ENCODE peak calls at places on chromosome 14, in ten cellular contexts. One of them, this sample, is unnamed. For H3K4me1, the result is how much of the 10 kb centered on the place peaks cover.

GRCh38 chr14:92690171-92691011 is 58.0 kb downstream of the LGMN start:
- DNase-seq in adrenal gland: no peak
- DNase-seq in adipocyte: peak
- DNase-seq in suprapubic skin: no peak
- DNase-seq in heart right ventricle: no peak
- DNase-seq in neuronal stem cell: no peak
- DNase-seq in sigmoid colon: peak
- DNase-seq in PC-3: peak
- DNase-seq in GM23248: peak
- DNase-seq in mesendoderm: peak
- DNase-seq in this sample: peak

GRCh38 chr14:87152701-87153100 is 840.3 kb downstream of the GALC start:
- DNase-seq in adrenal gland: no peak
- DNase-seq in mesendoderm: peak
- DNase-seq in heart right ventricle: no peak
- DNase-seq in suprapubic skin: no peak
- DNase-seq in sigmoid colon: no peak
- DNase-seq in adipocyte: no peak
- DNase-seq in neuronal stem cell: no peak
- DNase-seq in PC-3: no peak
- DNase-seq in GM23248: no peak
- DNase-seq in this sample: peak

GRCh38 chr14:93986972-93987371 is 10.1 kb upstream of the CCDC197 start:
- DNase-seq in PC-3: no peak
- DNase-seq in heart right ventricle: peak
- DNase-seq in suprapubic skin: no peak
- DNase-seq in mesendoderm: no peak
- DNase-seq in sigmoid colon: no peak
- DNase-seq in neuronal stem cell: no peak
- DNase-seq in adipocyte: no peak
- DNase-seq in adrenal gland: no peak
- DNase-seq in GM23248: no peak
- DNase-seq in this sample: no peak

GRCh38 chr14:88983755-88984154 is 159.3 kb downstream of the TTC8 start:
- DNase-seq in adipocyte: peak
- DNase-seq in sigmoid colon: no peak
- DNase-seq in suprapubic skin: no peak
- DNase-seq in heart right ventricle: no peak
- DNase-seq in GM23248: peak
- DNase-seq in mesendoderm: peak
- DNase-seq in neuronal stem cell: no peak
- DNase-seq in PC-3: peak
- DNase-seq in adrenal gland: peak
- DNase-seq in this sample: no peak

GRCh38 chr14:89212386-89213235 is 204.4 kb downstream of the FOXN3 start:
- DNase-seq in suprapubic skin: no peak
- DNase-seq in PC-3: no peak
- DNase-seq in neuronal stem cell: no peak
- DNase-seq in GM23248: no peak
- DNase-seq in adipocyte: no peak
- DNase-seq in heart right ventricle: no peak
- DNase-seq in adrenal gland: no peak
- DNase-seq in mesendoderm: no peak
- DNase-seq in sigmoid colon: no peak
- DNase-seq in this sample: no peak

GRCh38 chr14:81927069-81927468 is 393.4 kb upstream of the SEL1L start:
- DNase-seq in heart right ventricle: no peak
- DNase-seq in adipocyte: no peak
- DNase-seq in neuronal stem cell: no peak
- DNase-seq in mesendoderm: peak
- DNase-seq in adrenal gland: no peak
- DNase-seq in suprapubic skin: no peak
- DNase-seq in GM23248: no peak
- DNase-seq in sigmoid colon: no peak
- DNase-seq in PC-3: no peak
- DNase-seq in this sample: no peak

GRCh38 chr14:80955434-80955939 is at the start of gene TSHR:
- DNase-seq in mesendoderm: peak
- DNase-seq in sigmoid colon: no peak
- DNase-seq in PC-3: no peak
- DNase-seq in GM23248: no peak
- DNase-seq in suprapubic skin: peak
- DNase-seq in neuronal stem cell: peak
- DNase-seq in adrenal gland: peak
- DNase-seq in adipocyte: no peak
- DNase-seq in heart right ventricle: no peak
- DNase-seq in this sample: peak

GRCh38 chr14:104458845-104459244 is 120.7 kb upstream of the C14orf180 start:
- DNase-seq in adrenal gland: no peak
- DNase-seq in mesendoderm: no peak
- DNase-seq in heart right ventricle: no peak
- DNase-seq in adipocyte: no peak
- DNase-seq in PC-3: no peak
- DNase-seq in neuronal stem cell: no peak
- DNase-seq in suprapubic skin: no peak
- DNase-seq in sigmoid colon: no peak
- DNase-seq in GM23248: no peak
- DNase-seq in this sample: no peak

GRCh38 chr14:24310387-24310665 is 386 bp downstream of the LTB4R2 start:
- DNase-seq in PC-3: no peak
- DNase-seq in mesendoderm: no peak
- DNase-seq in GM23248: no peak
- DNase-seq in adipocyte: no peak
- DNase-seq in adrenal gland: no peak
- DNase-seq in heart right ventricle: no peak
- DNase-seq in neuronal stem cell: no peak
- DNase-seq in suprapubic skin: no peak
- DNase-seq in sigmoid colon: no peak
- DNase-seq in this sample: no peak

GRCh38 chr14:38047518-38047917 is 160.2 kb upstream of the SSTR1 start:
- DNase-seq in heart right ventricle: no peak
- DNase-seq in suprapubic skin: no peak
- DNase-seq in neuronal stem cell: no peak
- DNase-seq in adrenal gland: no peak
- DNase-seq in mesendoderm: no peak
- DNase-seq in adipocyte: no peak
- DNase-seq in sigmoid colon: no peak
- DNase-seq in PC-3: no peak
- DNase-seq in GM23248: no peak
- DNase-seq in this sample: no peak

GRCh38 chr14:69880051-69880487 is 853 bp downstream of the SMOC1 start:
- DNase-seq in adrenal gland: no peak
- DNase-seq in heart right ventricle: no peak
- DNase-seq in suprapubic skin: no peak
- DNase-seq in GM23248: peak
- DNase-seq in mesendoderm: peak
- DNase-seq in sigmoid colon: no peak
- DNase-seq in adipocyte: no peak
- DNase-seq in neuronal stem cell: no peak
- DNase-seq in PC-3: no peak
- DNase-seq in this sample: no peak

GRCh38 chr14:54220122-54220691 is 176.6 kb upstream of the CDKN3 start:
- DNase-seq in heart right ventricle: peak
- DNase-seq in suprapubic skin: no peak
- DNase-seq in neuronal stem cell: no peak
- DNase-seq in adipocyte: no peak
- DNase-seq in mesendoderm: peak
- DNase-seq in sigmoid colon: no peak
- DNase-seq in GM23248: peak
- DNase-seq in PC-3: no peak
- DNase-seq in adrenal gland: no peak
- DNase-seq in this sample: no peak

GRCh38 chr14:31829256-31829923 is 247.7 kb upstream of the ARHGAP5 start:
- DNase-seq in adipocyte: peak
- DNase-seq in mesendoderm: peak
- DNase-seq in PC-3: peak
- DNase-seq in adrenal gland: no peak
- DNase-seq in heart right ventricle: no peak
- DNase-seq in sigmoid colon: no peak
- DNase-seq in suprapubic skin: no peak
- DNase-seq in GM23248: peak
- DNase-seq in neuronal stem cell: no peak
- DNase-seq in this sample: no peak

GRCh38 chr14:36852853-36853634 is 191.4 kb downstream of the PAX9 start:
- DNase-seq in GM23248: peak
- DNase-seq in PC-3: no peak
- DNase-seq in neuronal stem cell: no peak
- DNase-seq in mesendoderm: no peak
- DNase-seq in heart right ventricle: peak
- DNase-seq in suprapubic skin: no peak
- DNase-seq in sigmoid colon: peak
- DNase-seq in adipocyte: peak
- DNase-seq in adrenal gland: peak
- DNase-seq in this sample: no peak

GRCh38 chr14:53539489-53540126 is 386.5 kb upstream of the DDHD1 start:
- DNase-seq in suprapubic skin: peak
- DNase-seq in adipocyte: peak
- DNase-seq in GM23248: peak
- DNase-seq in sigmoid colon: peak
- DNase-seq in mesendoderm: peak
- DNase-seq in neuronal stem cell: peak
- DNase-seq in adrenal gland: peak
- DNase-seq in PC-3: peak
- DNase-seq in heart right ventricle: peak
- DNase-seq in this sample: peak

GRCh38 chr14:68547305-68548193 is 245.3 kb downstream of the ZFP36L1 start:
- DNase-seq in adipocyte: peak
- DNase-seq in heart right ventricle: no peak
- DNase-seq in sigmoid colon: peak
- DNase-seq in adrenal gland: peak
- DNase-seq in GM23248: peak
- DNase-seq in neuronal stem cell: no peak
- DNase-seq in PC-3: peak
- DNase-seq in suprapubic skin: no peak
- DNase-seq in mesendoderm: peak
- DNase-seq in this sample: no peak

GRCh38 chr14:60647081-60647836 is 2.0 kb downstream of the SIX1 start:
- DNase-seq in suprapubic skin: no peak
- DNase-seq in heart right ventricle: no peak
- DNase-seq in adrenal gland: no peak
- DNase-seq in neuronal stem cell: peak
- DNase-seq in mesendoderm: peak
- DNase-seq in GM23248: peak
- DNase-seq in sigmoid colon: no peak
- DNase-seq in PC-3: peak
- DNase-seq in adipocyte: peak
- DNase-seq in this sample: no peak

GRCh38 chr14:54597795-54598443 is 31.0 kb downstream of the SAMD4A start:
- DNase-seq in PC-3: peak
- DNase-seq in sigmoid colon: no peak
- DNase-seq in mesendoderm: peak
- DNase-seq in adrenal gland: no peak
- DNase-seq in GM23248: peak
- DNase-seq in neuronal stem cell: no peak
- DNase-seq in adipocyte: peak
- DNase-seq in suprapubic skin: no peak
- DNase-seq in heart right ventricle: no peak
- DNase-seq in this sample: no peak

DNA sequence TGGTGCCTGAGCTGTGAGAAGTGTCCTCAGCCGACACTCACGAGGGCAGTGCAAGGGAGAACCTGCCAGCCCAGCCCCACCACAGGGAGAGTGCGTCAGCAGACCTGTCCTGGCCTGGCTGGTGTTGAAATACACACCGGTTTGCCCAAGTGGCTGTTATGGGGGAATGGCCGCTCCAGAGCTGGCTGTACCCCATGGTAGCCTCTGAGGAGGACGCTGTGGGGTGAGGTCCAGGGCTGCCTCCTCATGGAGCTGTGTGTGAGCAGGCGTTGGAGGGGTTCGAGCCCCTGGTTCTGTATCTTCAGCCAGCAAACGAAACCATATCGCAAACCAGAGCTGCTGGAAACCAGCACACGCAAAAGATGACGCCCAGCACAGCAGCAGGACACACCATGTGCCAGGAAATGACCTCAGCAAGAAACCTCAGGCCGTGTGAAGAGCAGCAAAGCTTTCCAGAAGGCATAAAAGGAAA is 9.3 kb downstream of the ANKRD9 start:
- DNase-seq in GM23248: peak
- DNase-seq in PC-3: no peak
- DNase-seq in neuronal stem cell: no peak
- DNase-seq in mesendoderm: no peak
- DNase-seq in adipocyte: no peak
- DNase-seq in suprapubic skin: no peak
- DNase-seq in heart right ventricle: peak
- DNase-seq in adrenal gland: peak
- DNase-seq in sigmoid colon: peak
- DNase-seq in this sample: no peak
- H3K4me1 ChIP-seq in GM23248: under half
- H3K4me1 ChIP-seq in PC-3: under half
- H3K4me1 ChIP-seq in neuronal stem cell: under half
- H3K4me1 ChIP-seq in mesendoderm: under half
- H3K4me1 ChIP-seq in adipocyte: under half
- H3K4me1 ChIP-seq in suprapubic skin: under half
- H3K4me1 ChIP-seq in heart right ventricle: under half
- H3K4me1 ChIP-seq in adrenal gland: under half
- H3K4me1 ChIP-seq in sigmoid colon: under half
- H3K4me1 ChIP-seq in this sample: under half

GRCh38 chr14:65297744-65298143 is 114.8 kb upstream of the FUT8 start:
- DNase-seq in adrenal gland: no peak
- DNase-seq in sigmoid colon: no peak
- DNase-seq in adipocyte: no peak
- DNase-seq in GM23248: no peak
- DNase-seq in heart right ventricle: no peak
- DNase-seq in suprapubic skin: no peak
- DNase-seq in PC-3: peak
- DNase-seq in neuronal stem cell: no peak
- DNase-seq in mesendoderm: no peak
- DNase-seq in this sample: no peak
- H3K4me1 ChIP-seq in adrenal gland: under half
- H3K4me1 ChIP-seq in sigmoid colon: under half
- H3K4me1 ChIP-seq in adipocyte: under half
- H3K4me1 ChIP-seq in GM23248: under half
- H3K4me1 ChIP-seq in heart right ventricle: under half
- H3K4me1 ChIP-seq in suprapubic skin: under half
- H3K4me1 ChIP-seq in PC-3: under half
- H3K4me1 ChIP-seq in neuronal stem cell: under half
- H3K4me1 ChIP-seq in mesendoderm: under half
- H3K4me1 ChIP-seq in this sample: half or more

GRCh38 chr14:90300649-90301048 is 31.1 kb downstream of the NRDE2 start:
- DNase-seq in adipocyte: peak
- DNase-seq in adrenal gland: no peak
- DNase-seq in sigmoid colon: no peak
- DNase-seq in heart right ventricle: no peak
- DNase-seq in suprapubic skin: no peak
- DNase-seq in PC-3: no peak
- DNase-seq in neuronal stem cell: no peak
- DNase-seq in mesendoderm: peak
- DNase-seq in GM23248: peak
- DNase-seq in this sample: no peak
- H3K4me1 ChIP-seq in adipocyte: under half
- H3K4me1 ChIP-seq in adrenal gland: under half
- H3K4me1 ChIP-seq in sigmoid colon: under half
- H3K4me1 ChIP-seq in heart right ventricle: under half
- H3K4me1 ChIP-seq in suprapubic skin: under half
- H3K4me1 ChIP-seq in PC-3: under half
- H3K4me1 ChIP-seq in neuronal stem cell: under half
- H3K4me1 ChIP-seq in mesendoderm: under half
- H3K4me1 ChIP-seq in GM23248: under half
- H3K4me1 ChIP-seq in this sample: under half

GRCh38 chr14:52222901-52223300 is 44.6 kb upstream of the PTGDR start:
- DNase-seq in mesendoderm: no peak
- DNase-seq in PC-3: no peak
- DNase-seq in adrenal gland: no peak
- DNase-seq in heart right ventricle: no peak
- DNase-seq in sigmoid colon: no peak
- DNase-seq in neuronal stem cell: no peak
- DNase-seq in suprapubic skin: no peak
- DNase-seq in adipocyte: no peak
- DNase-seq in GM23248: no peak
- DNase-seq in this sample: no peak

GRCh38 chr14:52227559-52228222 is 39.8 kb upstream of the PTGDR start:
- DNase-seq in PC-3: no peak
- DNase-seq in sigmoid colon: no peak
- DNase-seq in GM23248: no peak
- DNase-seq in neuronal stem cell: no peak
- DNase-seq in adipocyte: no peak
- DNase-seq in adrenal gland: no peak
- DNase-seq in mesendoderm: no peak
- DNase-seq in suprapubic skin: no peak
- DNase-seq in heart right ventricle: no peak
- DNase-seq in this sample: no peak
- H3K4me1 ChIP-seq in PC-3: under half
- H3K4me1 ChIP-seq in sigmoid colon: under half
- H3K4me1 ChIP-seq in GM23248: under half
- H3K4me1 ChIP-seq in neuronal stem cell: under half
- H3K4me1 ChIP-seq in adipocyte: under half
- H3K4me1 ChIP-seq in adrenal gland: under half
- H3K4me1 ChIP-seq in mesendoderm: under half
- H3K4me1 ChIP-seq in suprapubic skin: under half
- H3K4me1 ChIP-seq in heart right ventricle: under half
- H3K4me1 ChIP-seq in this sample: under half

This sample was measured in OCI-LY7.